ENCODE peak calls at places on chromosomes 11 and 22, in eight cellular contexts. One of them, this sample, is unnamed.

GRCh38 chr11:15229069-15229468 is 114.3 kb downstream of the INSC start:
- DNase-seq in hepatocyte: no peak
- DNase-seq in OCI-LY7: no peak
- DNase-seq in sigmoid colon: no peak
- DNase-seq in astrocyte of the spinal cord: no peak
- DNase-seq in Calu3: no peak
- DNase-seq in AG09309: no peak
- DNase-seq in HCT116: no peak
- DNase-seq in this sample: no peak

GRCh38 chr11:81112718-81113117 is 1620.9 kb downstream of the FAM181B start:
- DNase-seq in hepatocyte: no peak
- DNase-seq in OCI-LY7: no peak
- DNase-seq in sigmoid colon: no peak
- DNase-seq in astrocyte of the spinal cord: no peak
- DNase-seq in Calu3: no peak
- DNase-seq in AG09309: no peak
- DNase-seq in HCT116: no peak
- DNase-seq in this sample: no peak

GRCh38 chr11:109309153-109309552 is 112.8 kb upstream of the C11orf87 start:
- DNase-seq in hepatocyte: peak; percentile 8
- DNase-seq in OCI-LY7: no peak
- DNase-seq in sigmoid colon: no peak
- DNase-seq in astrocyte of the spinal cord: peak; percentile 52
- DNase-seq in Calu3: no peak
- DNase-seq in AG09309: no peak
- DNase-seq in HCT116: no peak
- DNase-seq in this sample: no peak

GRCh38 chr11:35583843-35584242 is 34.4 kb upstream of the FJX1 start:
- DNase-seq in hepatocyte: no peak
- DNase-seq in OCI-LY7: no peak
- DNase-seq in sigmoid colon: no peak
- DNase-seq in astrocyte of the spinal cord: no peak
- DNase-seq in Calu3: no peak
- DNase-seq in AG09309: no peak
- DNase-seq in HCT116: no peak
- DNase-seq in this sample: no peak

GRCh38 chr22:35961480-35961902 is 67.1 kb downstream of the RBFOX2 start:
- DNase-seq in hepatocyte: peak; percentile 57
- DNase-seq in OCI-LY7: no peak
- DNase-seq in sigmoid colon: peak; percentile 80
- DNase-seq in astrocyte of the spinal cord: peak; percentile 82
- DNase-seq in Calu3: peak; percentile 6
- DNase-seq in AG09309: no peak
- DNase-seq in HCT116: no peak
- DNase-seq in this sample: no peak

GRCh38 chr11:128313931-128314330 is 273.4 kb downstream of the ETS1 start:
- DNase-seq in hepatocyte: no peak
- DNase-seq in OCI-LY7: no peak
- DNase-seq in sigmoid colon: no peak
- DNase-seq in astrocyte of the spinal cord: no peak
- DNase-seq in Calu3: no peak
- DNase-seq in AG09309: no peak
- DNase-seq in HCT116: no peak
- DNase-seq in this sample: no peak

GRCh38 chr22:32473388-32473952 is 1.1 kb upstream of the FBXO7 start:
- DNase-seq in hepatocyte: peak; percentile 55
- DNase-seq in OCI-LY7: peak; percentile 69
- DNase-seq in sigmoid colon: no peak
- DNase-seq in astrocyte of the spinal cord: peak; percentile 76
- DNase-seq in Calu3: peak; percentile 63
- DNase-seq in AG09309: peak; percentile 13
- DNase-seq in HCT116: peak; percentile 68
- DNase-seq in this sample: peak; percentile 19

GRCh38 chr22:47169801-47170140 is 407.3 kb downstream of the TBC1D22A start:
- DNase-seq in hepatocyte: no peak
- DNase-seq in OCI-LY7: no peak
- DNase-seq in sigmoid colon: no peak
- DNase-seq in astrocyte of the spinal cord: no peak
- DNase-seq in Calu3: no peak
- DNase-seq in AG09309: no peak
- DNase-seq in HCT116: no peak
- DNase-seq in this sample: no peak

GRCh38 chr11:103396237-103396636 is 287.0 kb downstream of the DYNC2H1 start:
- DNase-seq in hepatocyte: no peak
- DNase-seq in OCI-LY7: no peak
- DNase-seq in sigmoid colon: no peak
- DNase-seq in astrocyte of the spinal cord: no peak
- DNase-seq in Calu3: no peak
- DNase-seq in AG09309: no peak
- DNase-seq in HCT116: no peak
- DNase-seq in this sample: no peak

GRCh38 chr11:33936745-33937612 is 45.1 kb upstream of the LMO2 start:
- DNase-seq in hepatocyte: peak; percentile 80
- DNase-seq in OCI-LY7: no peak
- DNase-seq in sigmoid colon: peak; percentile 83
- DNase-seq in astrocyte of the spinal cord: peak; percentile 51
- DNase-seq in Calu3: peak; percentile 3
- DNase-seq in AG09309: peak; percentile 21
- DNase-seq in HCT116: no peak
- DNase-seq in this sample: no peak

GRCh38 chr11:124800226-124800929 is at the start of gene MSANTD2:
- DNase-seq in hepatocyte: peak; percentile 92
- DNase-seq in OCI-LY7: peak; percentile 81
- DNase-seq in sigmoid colon: peak; percentile 91
- DNase-seq in astrocyte of the spinal cord: peak; percentile 89
- DNase-seq in Calu3: peak; percentile 78
- DNase-seq in AG09309: no peak
- DNase-seq in HCT116: peak; percentile 42
- DNase-seq in this sample: peak; percentile 75

GRCh38 chr22:36327922-36328551 is 59.7 kb downstream of the MYH9 start:
- DNase-seq in hepatocyte: peak; percentile 60
- DNase-seq in OCI-LY7: no peak
- DNase-seq in sigmoid colon: peak; percentile 90
- DNase-seq in astrocyte of the spinal cord: peak; percentile 79
- DNase-seq in Calu3: no peak
- DNase-seq in AG09309: no peak
- DNase-seq in HCT116: no peak
- DNase-seq in this sample: no peak

GRCh38 chr11:102914238-102915043 is 39.7 kb upstream of the MMP12 start:
- DNase-seq in hepatocyte: peak; percentile 58
- DNase-seq in OCI-LY7: no peak
- DNase-seq in sigmoid colon: peak; percentile 66
- DNase-seq in astrocyte of the spinal cord: peak; percentile 55
- DNase-seq in Calu3: peak; percentile 27
- DNase-seq in AG09309: no peak
- DNase-seq in HCT116: peak; percentile 37
- DNase-seq in this sample: peak; percentile 38

GRCh38 chr11:96748639-96749370 is 359.0 kb downstream of the JRKL start:
- DNase-seq in hepatocyte: no peak
- DNase-seq in OCI-LY7: no peak
- DNase-seq in sigmoid colon: no peak
- DNase-seq in astrocyte of the spinal cord: peak; percentile 53
- DNase-seq in Calu3: no peak
- DNase-seq in AG09309: peak; percentile 51
- DNase-seq in HCT116: no peak
- DNase-seq in this sample: no peak

GRCh38 chr11:132054822-132055221 is 684.4 kb downstream of the NTM start:
- DNase-seq in hepatocyte: no peak
- DNase-seq in OCI-LY7: no peak
- DNase-seq in sigmoid colon: no peak
- DNase-seq in astrocyte of the spinal cord: peak; percentile 90
- DNase-seq in Calu3: no peak
- DNase-seq in AG09309: peak; percentile 75
- DNase-seq in HCT116: no peak
- DNase-seq in this sample: no peak

GRCh38 chr11:121482231-121483129 is 29.7 kb upstream of the SORL1-AS1 start:
- DNase-seq in hepatocyte: no peak
- DNase-seq in OCI-LY7: peak; percentile 75
- DNase-seq in sigmoid colon: no peak
- DNase-seq in astrocyte of the spinal cord: no peak
- DNase-seq in Calu3: no peak
- DNase-seq in AG09309: no peak
- DNase-seq in HCT116: no peak
- DNase-seq in this sample: peak; percentile 75

GRCh38 chr22:46587492-46588278 is 32.5 kb upstream of the GRAMD4 start:
- DNase-seq in hepatocyte: peak; percentile 5
- DNase-seq in OCI-LY7: peak; percentile 92
- DNase-seq in sigmoid colon: no peak
- DNase-seq in astrocyte of the spinal cord: no peak
- DNase-seq in Calu3: no peak
- DNase-seq in AG09309: no peak
- DNase-seq in HCT116: no peak
- DNase-seq in this sample: peak; percentile 94

GRCh38 chr11:12276831-12277475 is 100.4 kb upstream of the PARVA start:
- DNase-seq in hepatocyte: no peak
- DNase-seq in OCI-LY7: no peak
- DNase-seq in sigmoid colon: peak; percentile 53
- DNase-seq in astrocyte of the spinal cord: no peak
- DNase-seq in Calu3: no peak
- DNase-seq in AG09309: no peak
- DNase-seq in HCT116: no peak
- DNase-seq in this sample: no peak